ENCODE peak calls at places on chromosomes 6 and 20, in seven cellular contexts. N is Calu3; O is NCI-H774; B is T follicular helper cell; Q is tibial artery; E is stimulated activated CD4-positive, alpha-beta T cell treated with anti-CD3 and anti-CD28 coated beads, Interleukin-1b, Interleukin-23, amount 100 ng/mL, for 24 hours; X is fibroblast of the aortic adventitia. M is an unnamed sample.

GRCh38 chr20:1322511-1323245 is 6.3 kb downstream of the SDCBP2 start:
- DNase-seq in N (no peak), O (no peak), B (no peak), Q (peak), E (no peak), X (peak), M (no peak)

GRCh38 chr20:19958243-19958642 is 58.9 kb upstream of the NAA20 start:
- DNase-seq in N (no peak), O (no peak), B (no peak), Q (no peak), E (no peak), X (no peak), M (no peak)

GRCh38 chr20:56517641-56518040 is 6.9 kb upstream of the FAM209A start:
- DNase-seq in N (no peak), O (no peak), B (no peak), Q (peak), E (no peak), X (no peak), M (no peak)

GRCh38 chr20:52971498-52972189 is 514 bp upstream of the TSHZ2 start:
- DNase-seq in N (peak), O (no peak), B (no peak), Q (no peak), E (no peak), X (no peak), M (no peak)

GRCh38 chr20:19815553-19815991 is 57.5 kb downstream of the RIN2 start:
- DNase-seq in N (peak), O (no peak), B (no peak), Q (no peak), E (no peak), X (peak), M (no peak)

GRCh38 chr6:136103763-136104311 is 146.3 kb downstream of the MTFR2 start:
- DNase-seq in N (no peak), O (no peak), B (no peak), Q (no peak), E (no peak), X (peak), M (no peak)

GRCh38 chr6:43990275-43990626 is 137.0 kb downstream of the MRPL14 start:
- DNase-seq in N (no peak), O (no peak), B (no peak), Q (no peak), E (no peak), X (peak), M (no peak)

GRCh38 chr6:161439093-161439492 is 165.2 kb upstream of the AGPAT4 start:
- DNase-seq in N (peak), O (peak), B (no peak), Q (no peak), E (no peak), X (peak), M (peak)

GRCh38 chr20:51258582-51259175 is 235.8 kb upstream of the KCNG1 start:
- DNase-seq in N (peak), O (no peak), B (no peak), Q (no peak), E (no peak), X (peak), M (no peak)

GRCh38 chr20:41774291-41774690 is 156.1 kb upstream of the CHD6 start:
- DNase-seq in N (no peak), O (no peak), B (no peak), Q (no peak), E (no peak), X (no peak), M (no peak)

GRCh38 chr6:117018771-117019170 is 141.7 kb downstream of the RFX6 start:
- DNase-seq in N (no peak), O (no peak), B (no peak), Q (no peak), E (no peak), X (no peak), M (no peak)

GRCh38 chr6:138953451-138953850 is 34.6 kb downstream of the REPS1 start:
- DNase-seq in N (no peak), O (no peak), B (no peak), Q (no peak), E (no peak), X (peak), M (no peak)

GRCh38 chr6:108916026-108916689 is 67.9 kb downstream of the ARMC2 start:
- DNase-seq in N (peak), O (no peak), B (no peak), Q (no peak), E (no peak), X (no peak), M (no peak)

M was measured in small intestine.